ENCODE peak calls at places on chromosomes 2 and 18, in eight cellular contexts. O is GM12878, Z is AG09309, Q is hepatocyte, V is stomach, K is fibroblast of the aortic adventitia, S is breast epithelium, U is PC-3. A is an unnamed sample.

GRCh38 chr2:211380041-211380440 is 823.6 kb downstream of the CPS1 start:
- DNase-seq in O (no peak), Z (no peak), Q (no peak), V (no peak), K (no peak), S (no peak), U (no peak), A (no peak)

GRCh38 chr2:217928324-217929293 is 74.2 kb downstream of the TNS1 start:
- DNase-seq in O (no peak), Z (no peak), Q (no peak), V (no peak), K (no peak), S (peak; percentile 64), U (no peak), A (no peak)

GRCh38 chr18:31199190-31199769 is 36.6 kb upstream of the DSC1 start:
- DNase-seq in O (no peak), Z (no peak), Q (no peak), V (no peak), K (no peak), S (no peak), U (peak; percentile 73), A (no peak)

GRCh38 chr2:85770786-85771409 is 17.1 kb downstream of the ATOH8 start:
- DNase-seq in O (no peak), Z (no peak), Q (no peak), V (no peak), K (no peak), S (no peak), U (no peak), A (no peak)

GRCh38 chr18:23935804-23936203 is 78.8 kb upstream of the TTC39C start:
- DNase-seq in O (no peak), Z (no peak), Q (no peak), V (no peak), K (no peak), S (no peak), U (no peak), A (no peak)

GRCh38 chr18:13558790-13559189 is 167.6 kb downstream of the FAM210A start:
- DNase-seq in O (no peak), Z (no peak), Q (no peak), V (no peak), K (no peak), S (no peak), U (no peak), A (no peak)

GRCh38 chr2:239322414-239323086 is 78.3 kb downstream of the HDAC4 start:
- DNase-seq in O (no peak), Z (no peak), Q (no peak), V (no peak), K (peak; percentile 59), S (no peak), U (no peak), A (peak; percentile 54)

GRCh38 chr2:196181484-196181883 is 10.1 kb upstream of the STK17B start:
- DNase-seq in O (no peak), Z (no peak), Q (no peak), V (no peak), K (no peak), S (no peak), U (no peak), A (no peak)

GRCh38 chr2:230940476-230940815 is 15.4 kb upstream of the GPR55 start:
- DNase-seq in O (no peak), Z (no peak), Q (no peak), V (no peak), K (no peak), S (peak; percentile 6), U (no peak), A (no peak)

GRCh38 chr2:128787616-128788015 is 468.9 kb upstream of the HS6ST1 start:
- DNase-seq in O (no peak), Z (no peak), Q (no peak), V (no peak), K (no peak), S (no peak), U (no peak), A (no peak)

GRCh38 chr2:67268806-67269205 is 128.3 kb upstream of the ETAA1 start:
- DNase-seq in O (no peak), Z (no peak), Q (no peak), V (no peak), K (peak; percentile 47), S (no peak), U (peak; percentile 82), A (no peak)

GRCh38 chr2:215727507-215728503 is 285.5 kb downstream of the MREG start:
- DNase-seq in O (no peak), Z (no peak), Q (no peak), V (no peak), K (peak; percentile 68), S (no peak), U (peak; percentile 83), A (peak; percentile 30)

GRCh38 chr2:238415036-238415764 is 11.5 kb upstream of the ASB1 start:
- DNase-seq in O (no peak), Z (no peak), Q (no peak), V (peak; percentile 24), K (no peak), S (no peak), U (no peak), A (no peak)

DNA sequence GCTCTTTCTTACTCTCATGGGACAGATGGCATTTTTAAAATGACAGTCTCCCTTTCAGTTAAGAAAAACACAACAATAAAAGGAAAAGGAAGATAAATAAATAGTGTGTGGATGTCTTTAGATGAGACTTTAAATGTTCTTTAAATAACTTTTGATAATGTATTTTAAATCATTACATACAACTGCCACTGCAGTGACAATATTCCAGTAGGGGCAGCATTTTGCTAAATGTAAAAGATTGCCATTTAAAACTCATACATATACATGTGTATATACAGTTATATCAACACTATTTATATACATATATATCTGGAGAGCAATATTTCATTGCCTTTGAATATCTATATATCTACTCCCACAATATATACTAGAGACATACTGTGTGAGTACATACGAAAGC is 90.7 kb downstream of the INO80D start:
- DNase-seq in O (no peak), Z (no peak), Q (no peak), V (no peak), K (no peak), S (no peak), U (peak; percentile 15), A (no peak)
- TF ChIP-seq CTCF in O (no peak), Z (no peak), Q (peak; percentile 26), V (no peak), K (no peak), S (no peak), U (peak; percentile 49), A (no peak)

GRCh38 chr2:200168641-200169265 is 137.7 kb upstream of the SPATS2L start:
- DNase-seq in O (no peak), Z (no peak), Q (no peak), V (no peak), K (no peak), S (no peak), U (no peak), A (no peak)
- H3K4me3 ChIP-seq in O (no peak overlapping the region), Z (no peak overlapping the region), Q (no peak overlapping the region), V (no peak overlapping the region), K (no peak overlapping the region), S (no peak overlapping the region), U (no peak overlapping the region), A (no peak overlapping the region)

GRCh38 chr2:72193723-72194122 is 46.1 kb upstream of the CYP26B1 start:
- DNase-seq in O (no peak), Z (no peak), Q (no peak), V (no peak), K (no peak), S (no peak), U (no peak), A (no peak)

GRCh38 chr2:72204156-72204781 is 56.6 kb upstream of the CYP26B1 start:
- DNase-seq in O (no peak), Z (no peak), Q (peak; percentile 32), V (no peak), K (peak; percentile 72), S (no peak), U (no peak), A (peak; percentile 76)

GRCh38 chr2:72198532-72199241 is 51.0 kb upstream of the CYP26B1 start:
- DNase-seq in O (no peak), Z (peak; percentile 29), Q (no peak), V (no peak), K (peak; percentile 88), S (no peak), U (peak; percentile 30), A (peak; percentile 37)
- TF ChIP-seq CTCF in O (no peak), Z (peak; percentile 44), Q (no peak), V (no peak), K (peak; percentile 57), S (no peak), U (peak; percentile 53), A (peak; percentile 10)

DNA sequence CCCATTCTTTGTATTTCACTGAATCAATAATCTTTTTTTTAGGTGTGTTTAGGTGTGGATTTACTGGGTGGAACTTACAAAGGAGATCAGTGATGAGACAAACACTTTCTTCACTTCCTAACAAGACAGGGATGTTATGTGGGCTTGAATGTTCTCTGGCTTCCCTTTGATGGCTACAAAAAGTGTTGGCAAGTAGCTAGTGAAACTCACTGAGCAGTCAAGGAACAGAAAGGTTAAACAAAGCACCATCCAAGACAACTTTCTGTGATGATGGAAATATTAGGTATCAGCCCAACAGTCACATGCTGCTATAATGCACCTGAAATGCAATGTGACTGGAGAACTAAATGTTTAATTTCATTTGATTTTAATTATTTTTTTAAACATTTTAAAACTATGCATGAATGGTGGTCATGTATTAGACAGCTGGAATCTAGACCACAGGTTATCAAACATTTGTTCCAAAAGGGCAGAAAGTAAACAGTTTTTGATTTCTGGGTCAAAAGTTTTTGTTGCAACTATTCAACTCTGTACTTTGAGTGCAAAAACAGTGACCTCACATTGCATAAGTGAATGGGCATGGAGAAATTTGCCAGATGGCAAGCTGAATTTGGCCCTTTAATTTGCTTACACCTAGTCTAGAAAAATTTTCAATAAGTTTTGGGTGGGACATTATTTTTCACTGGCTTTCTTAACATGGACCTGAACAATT is 1272.7 kb upstream of the TMEFF2 start:
- DNase-seq in O (no peak), Z (no peak), Q (no peak), V (no peak), K (no peak), S (no peak), U (no peak), A (no peak)
- H3K4me3 ChIP-seq in O (no peak overlapping the region), Z (no peak overlapping the region), Q (no peak overlapping the region), V (no peak overlapping the region), K (no peak overlapping the region), S (no peak overlapping the region), U (no peak overlapping the region), A (no peak overlapping the region)

DNA sequence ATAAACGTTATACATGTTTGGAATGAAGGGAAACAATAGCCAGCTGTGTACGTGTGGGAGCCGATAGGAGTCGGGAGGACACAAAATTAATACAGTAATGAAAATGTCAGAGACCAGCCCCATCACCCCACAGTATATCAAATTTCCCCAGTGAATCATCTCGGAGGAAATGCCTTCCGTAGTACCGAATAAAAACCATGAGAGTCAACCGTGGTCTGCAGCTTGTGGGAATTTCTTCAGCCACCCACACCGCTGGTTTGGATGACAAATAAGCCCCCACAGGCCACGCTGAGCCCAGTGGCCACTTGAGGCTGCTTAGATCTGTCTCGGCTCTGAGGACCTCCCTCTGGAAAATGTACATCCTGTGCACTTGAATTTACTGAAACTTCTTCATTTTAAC is 133.7 kb downstream of the COL6A3 start:
- DNase-seq in O (no peak), Z (peak; percentile 97), Q (peak; percentile 32), V (no peak), K (peak; percentile 92), S (no peak), U (peak; percentile 65), A (peak; percentile 93)
- TF ChIP-seq CTCF in O (no peak), Z (no peak), Q (no peak), V (no peak), K (peak; percentile 1), S (no peak), U (no peak), A (no peak)

GRCh38 chr2:23617167-23617787 is 232.3 kb downstream of the KLHL29 start:
- DNase-seq in O (no peak), Z (peak; percentile 41), Q (peak; percentile 72), V (no peak), K (peak; percentile 90), S (peak; percentile 86), U (no peak), A (peak; percentile 81)
- H3K4me3 ChIP-seq in O (no peak overlapping the region), Z (no peak overlapping the region), Q (no peak overlapping the region), V (no peak overlapping the region), K (peak overlapping the region; percentile 13), S (peak overlapping the region; percentile 4), U (no peak overlapping the region), A (no peak overlapping the region)